ENCODE peak calls at places on chromosomes 13 and 19, in nine cellular contexts. C, E, P, G, J, R, A, Q and X are unnamed samples.
A peak's percentile ranks its signal among the peaks of the same experiment; 100 is the strongest.

GRCh38 chr13:102965802-102966201 is 100.4 kb downstream of the SLC10A2 start:
- DNase-seq in C (no peak), E (no peak), P (no peak), G (no peak), J (no peak), R (no peak), A (no peak), Q (no peak), X (no peak)

GRCh38 chr13:45341799-45342584 is 1.0 kb upstream of the TPT1 start:
- DNase-seq in C (peak; percentile 78), E (peak; percentile 60), P (no peak), G (no peak), J (peak; percentile 47), R (no peak), A (no peak), Q (peak; percentile 75), X (no peak)

GRCh38 chr19:11361037-11361770 is 6.0 kb downstream of the PLPPR2 start:
- DNase-seq in C (peak; percentile 68), E (no peak), P (no peak), G (no peak), J (no peak), R (peak; percentile 75), A (no peak), Q (no peak), X (no peak)

GRCh38 chr19:38852231-38853044 is 2.7 kb upstream of the HNRNPL start:
- DNase-seq in C (peak; percentile 73), E (peak; percentile 60), P (peak; percentile 40), G (peak; percentile 53), J (peak; percentile 70), R (peak; percentile 67), A (peak; percentile 80), Q (peak; percentile 79), X (peak; percentile 25)

GRCh38 chr19:3479819-3480215 is 508 bp downstream of the SMIM24 start:
- DNase-seq in C (no peak), E (no peak), P (no peak), G (peak; percentile 28), J (no peak), R (no peak), A (peak; percentile 90), Q (no peak), X (no peak)

GRCh38 chr19:52943134-52943883 is 19.4 kb downstream of the ZNF816 start:
- DNase-seq in C (no peak), E (no peak), P (no peak), G (no peak), J (no peak), R (no peak), A (no peak), Q (no peak), X (no peak)

GRCh38 chr13:107347641-107348369 is 779.9 kb upstream of the ARGLU1 start:
- DNase-seq in C (no peak), E (peak; percentile 73), P (no peak), G (no peak), J (peak; percentile 15), R (no peak), A (no peak), Q (no peak), X (no peak)

GRCh38 chr19:40827386-40828247 is 22.6 kb downstream of the CYP2A6 start:
- DNase-seq in C (no peak), E (no peak), P (no peak), G (no peak), J (no peak), R (no peak), A (no peak), Q (no peak), X (no peak)

GRCh38 chr13:110610955-110611595 is 4.3 kb upstream of the NAXD start:
- DNase-seq in C (no peak), E (peak; percentile 10), P (no peak), G (no peak), J (no peak), R (no peak), A (no peak), Q (no peak), X (no peak)

GRCh38 chr19:4499318-4499717 is 19.0 kb downstream of the PLIN4 start:
- DNase-seq in C (no peak), E (no peak), P (no peak), G (no peak), J (no peak), R (no peak), A (no peak), Q (no peak), X (no peak)

GRCh38 chr13:109795021-109795420 is 8.6 kb upstream of the IRS2 start:
- DNase-seq in C (no peak), E (no peak), P (no peak), G (no peak), J (no peak), R (no peak), A (no peak), Q (no peak), X (no peak)

GRCh38 chr13:74115138-74115537 is 19.1 kb downstream of the KLF12 start:
- DNase-seq in C (no peak), E (peak; percentile 59), P (no peak), G (no peak), J (no peak), R (no peak), A (no peak), Q (no peak), X (no peak)

GRCh38 chr13:88736026-88736425 is 1064.9 kb downstream of the SLITRK5 start:
- DNase-seq in C (no peak), E (peak; percentile 28), P (no peak), G (no peak), J (no peak), R (no peak), A (no peak), Q (no peak), X (no peak)

GRCh38 chr13:33349996-33350826 is 64.7 kb upstream of the STARD13 start:
- DNase-seq in C (peak; percentile 73), E (peak; percentile 47), P (no peak), G (no peak), J (peak; percentile 69), R (peak; percentile 84), A (no peak), Q (peak; percentile 81), X (no peak)

GRCh38 chr19:33804021-33804799 is 7.5 kb downstream of the KCTD15 start:
- DNase-seq in C (peak; percentile 27), E (peak; percentile 70), P (no peak), G (no peak), J (peak; percentile 81), R (no peak), A (no peak), Q (peak; percentile 82), X (no peak)

GRCh38 chr19:8030906-8031305 is 21.7 kb upstream of the CCL25 start:
- DNase-seq in C (no peak), E (no peak), P (no peak), G (no peak), J (no peak), R (no peak), A (no peak), Q (no peak), X (no peak)

GRCh38 chr19:45638930-45639729 is at the start of gene EML2:
- DNase-seq in C (peak; percentile 54), E (no peak), P (peak; percentile 38), G (peak; percentile 48), J (peak; percentile 28), R (peak; percentile 81), A (peak; percentile 69), Q (no peak), X (peak; percentile 32)

GRCh38 chr19:45636275-45636674 is 2.9 kb downstream of the EML2 start:
- DNase-seq in C (no peak), E (no peak), P (no peak), G (no peak), J (no peak), R (no peak), A (no peak), Q (no peak), X (no peak)

GRCh38 chr19:45637890-45638667 is 1.1 kb downstream of the EML2 start:
- DNase-seq in C (peak; percentile 58), E (peak; percentile 47), P (no peak), G (no peak), J (no peak), R (no peak), A (no peak), Q (no peak), X (no peak)

GRCh38 chr19:45640849-45641273 is 1.7 kb upstream of the EML2 start:
- DNase-seq in C (no peak), E (no peak), P (no peak), G (peak; percentile 25), J (no peak), R (no peak), A (no peak), Q (no peak), X (no peak)

GRCh38 chr19:45636902-45637301 is 2.3 kb downstream of the EML2 start:
- DNase-seq in C (peak; percentile 51), E (no peak), P (no peak), G (no peak), J (no peak), R (no peak), A (no peak), Q (no peak), X (no peak)
- H3K9me3 ChIP-seq in C (no peaks in the 10 kb centered on the region), E (no peaks in the 10 kb centered on the region), P (no peaks in the 10 kb centered on the region), G (no peaks in the 10 kb centered on the region), J (no peaks in the 10 kb centered on the region), R (no peaks in the 10 kb centered on the region), A (no peaks in the 10 kb centered on the region), Q (no peaks in the 10 kb centered on the region), X (no peaks in the 10 kb centered on the region)

DNA sequence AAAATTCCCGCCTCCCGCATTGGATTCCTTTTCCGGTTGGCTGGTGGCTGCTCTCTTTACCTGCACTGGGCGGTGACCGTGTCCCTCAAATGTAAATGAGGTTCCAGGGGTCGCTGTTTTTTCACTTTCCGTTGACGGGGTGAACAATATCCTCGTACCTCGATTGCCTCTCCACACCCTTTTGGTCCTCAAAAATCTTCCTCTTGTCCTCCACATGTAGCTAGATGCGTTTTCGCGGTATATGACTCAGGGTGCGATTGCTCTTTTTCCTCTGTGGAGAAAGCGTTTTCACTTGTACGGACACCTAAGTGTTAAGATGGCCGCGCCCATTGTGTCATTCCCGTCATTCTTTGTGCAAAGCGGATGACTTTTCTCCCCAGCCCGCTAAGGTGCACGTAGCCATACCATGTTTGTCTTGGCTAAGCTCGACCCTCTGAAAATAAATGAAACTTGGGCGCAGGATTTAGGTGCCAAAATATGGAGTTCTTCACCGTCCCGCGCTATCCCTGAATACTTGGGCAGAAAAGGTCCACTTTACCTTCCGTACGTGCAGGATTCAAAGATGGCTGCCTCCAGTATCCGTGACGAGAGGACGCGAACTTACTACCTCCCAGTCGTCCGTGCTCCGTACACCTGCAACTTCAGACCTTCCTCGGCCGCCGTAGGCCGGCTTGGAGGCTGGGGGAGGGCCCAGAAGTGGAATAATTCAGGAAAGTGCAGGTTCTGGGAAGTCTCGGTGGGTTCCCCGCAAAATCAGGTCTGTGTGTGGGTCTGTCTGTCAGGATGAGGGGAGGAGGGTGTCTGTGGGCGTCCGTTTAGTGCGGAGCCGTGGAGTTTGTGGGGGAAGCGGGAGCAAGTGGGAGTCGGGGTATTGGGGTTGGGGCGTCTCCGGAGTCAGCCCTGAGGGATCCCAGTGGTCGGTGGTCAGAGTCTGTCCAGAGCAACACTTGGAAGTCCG is at the start of gene ZNF613:
- DNase-seq in C (peak; percentile 91), E (peak; percentile 97), P (peak; percentile 73), G (peak; percentile 66), J (peak; percentile 84), R (peak; percentile 92), A (peak; percentile 87), Q (peak; percentile 92), X (peak; percentile 62)
- H3K9me3 ChIP-seq in C (peaks cover 19% of the 10 kb centered on the region), E (peaks cover under 1% of the 10 kb centered on the region), P (peaks cover 49% of the 10 kb centered on the region), G (peaks cover 30% of the 10 kb centered on the region), J (peaks cover 9% of the 10 kb centered on the region), R (peaks cover 4% of the 10 kb centered on the region), A (peaks cover 31% of the 10 kb centered on the region), Q (peaks cover 9% of the 10 kb centered on the region), X (peaks cover 8% of the 10 kb centered on the region)

GRCh38 chr19:23777216-23777615 is 18.5 kb upstream of the ZNF681 start:
- DNase-seq in C (no peak), E (no peak), P (no peak), G (no peak), J (no peak), R (no peak), A (no peak), Q (no peak), X (no peak)
- H3K9me3 ChIP-seq in C (no peaks in the 10 kb centered on the region), E (no peaks in the 10 kb centered on the region), P (no peaks in the 10 kb centered on the region), G (no peaks in the 10 kb centered on the region), J (no peaks in the 10 kb centered on the region), R (no peaks in the 10 kb centered on the region), A (no peaks in the 10 kb centered on the region), Q (peaks cover 1% of the 10 kb centered on the region), X (no peaks in the 10 kb centered on the region)

GRCh38 chr13:19267746-19268145 is 86.1 kb upstream of the TUBA3C start:
- DNase-seq in C (no peak), E (no peak), P (no peak), G (no peak), J (no peak), R (no peak), A (no peak), Q (no peak), X (no peak)
- H3K9me3 ChIP-seq in C (no peaks in the 10 kb centered on the region), E (no peaks in the 10 kb centered on the region), P (no peaks in the 10 kb centered on the region), G (no peaks in the 10 kb centered on the region), J (no peaks in the 10 kb centered on the region), R (no peaks in the 10 kb centered on the region), A (no peaks in the 10 kb centered on the region), Q (peaks cover 2% of the 10 kb centered on the region), X (no peaks in the 10 kb centered on the region)